ENCODE peak calls at places on chromosomes 16 and 17, in nine cellular contexts. A is hepatic stellate cell; M is SJSA1; D is fibroblast of the aortic adventitia; B is globus pallidus; Y is activated CD4-positive, alpha-beta T cell treated with anti-CD3 and anti-CD28 coated beads, Interleukin-2, amount 10 ng/mL, durations not matched to agents 7 days and 5 days; E is stimulated activated CD4-positive, alpha-beta T cell treated with anti-CD3 and anti-CD28 coated beads, Interleukin-4, amount 100 ng/mL, for 48 hours; F is GM10248; S is Calu3. X is an unnamed sample.
A peak's percentile ranks its signal among the peaks of the same experiment; 100 is the strongest.

GRCh38 chr17:39270923-39271322 is 45.2 kb upstream of the STAC2 start:
- DNase-seq in Y (no peak), M (no peak), E (no peak), F (peak; percentile 27), S (peak; percentile 72), D (peak; percentile 95), B (peak; percentile 25), A (peak; percentile 51), X (no peak)

GRCh38 chr17:79844869-79845600 is 5.8 kb upstream of the CBX4 start:
- DNase-seq in F (peak; percentile 85), D (peak; percentile 22), E (peak; percentile 34), M (no peak), S (peak; percentile 70), B (no peak), A (peak; percentile 79), Y (peak; percentile 36), X (no peak)

GRCh38 chr16:62927122-62927521 is 890.9 kb upstream of the CDH8 start:
- DNase-seq in E (no peak), D (no peak), F (no peak), A (no peak), Y (no peak), S (no peak), M (no peak), B (no peak), X (no peak)

GRCh38 chr16:6023449-6023848 is 925.9 kb upstream of the EEF2KMT start:
- DNase-seq in B (no peak), D (no peak), M (no peak), E (no peak), A (no peak), Y (no peak), F (no peak), S (no peak), X (no peak)

GRCh38 chr17:48215583-48216139 is 108.1 kb downstream of the SNX11 start:
- DNase-seq in S (peak; percentile 78), A (no peak), D (peak; percentile 59), F (no peak), Y (no peak), M (peak; percentile 68), E (no peak), B (peak; percentile 1), X (no peak)

GRCh38 chr17:4553669-4554068 is 1.5 kb downstream of the MYBBP1A start:
- DNase-seq in S (no peak), A (no peak), D (no peak), Y (no peak), M (no peak), B (no peak), E (no peak), F (no peak), X (peak; percentile 41)

GRCh38 chr17:68424188-68424587 is 33.1 kb downstream of the WIPI1 start:
- DNase-seq in B (no peak), Y (no peak), A (no peak), E (no peak), M (no peak), D (no peak), S (no peak), F (no peak), X (no peak)

GRCh38 chr17:72150632-72151460 is 30.0 kb downstream of the SOX9 start:
- DNase-seq in F (no peak), E (no peak), M (no peak), S (no peak), D (no peak), A (no peak), Y (no peak), B (peak; percentile 92), X (no peak)

GRCh38 chr17:6567528-6568185 is 11.3 kb upstream of the PITPNM3 start:
- DNase-seq in B (no peak), Y (no peak), D (peak; percentile 60), M (peak; percentile 30), S (no peak), A (no peak), E (no peak), F (peak; percentile 8), X (no peak)

GRCh38 chr17:49513616-49514373 is 18.7 kb downstream of the NGFR start:
- DNase-seq in F (no peak), A (no peak), E (no peak), D (no peak), M (no peak), S (no peak), Y (no peak), B (no peak), X (no peak)

GRCh38 chr17:49318438-49318965 is 43.5 kb downstream of the ZNF652 start:
- DNase-seq in B (no peak), S (no peak), A (no peak), Y (no peak), M (no peak), E (no peak), F (no peak), D (no peak), X (no peak)

GRCh38 chr17:2025220-2025621 is at the start of gene RTN4RL1:
- DNase-seq in Y (peak; percentile 85), E (peak; percentile 54), M (no peak), B (no peak), S (peak; percentile 27), A (no peak), D (peak; percentile 52), F (peak; percentile 62), X (no peak)

GRCh38 chr17:5610956-5611355 is 26.6 kb upstream of the NLRP1 start:
- DNase-seq in B (no peak), Y (no peak), E (no peak), D (no peak), F (no peak), M (no peak), S (no peak), A (no peak), X (peak; percentile 66)

GRCh38 chr17:13160281-13160680 is 142.5 kb upstream of the ELAC2 start:
- DNase-seq in D (no peak), A (no peak), F (no peak), E (no peak), S (no peak), M (no peak), Y (no peak), B (no peak), X (no peak)

GRCh38 chr17:82024859-82025258 is 1.8 kb downstream of the LRRC45 start:
- DNase-seq in B (no peak), E (no peak), Y (no peak), F (no peak), M (no peak), D (no peak), A (no peak), S (no peak), X (no peak)

GRCh38 chr17:5595831-5596230 is 11.5 kb upstream of the NLRP1 start:
- DNase-seq in E (no peak), B (no peak), S (no peak), F (no peak), M (peak; percentile 18), D (no peak), Y (no peak), A (no peak), X (no peak)

GRCh38 chr16:50021509-50021908 is 3.5 kb upstream of the CNEP1R1 start:
- DNase-seq in B (no peak), M (no peak), S (no peak), Y (no peak), A (no peak), F (no peak), D (no peak), E (no peak), X (no peak)

GRCh38 chr17:74865504-74866197 is 6.0 kb upstream of the GRIN2C start:
- DNase-seq in S (peak; percentile 20), D (no peak), A (no peak), B (no peak), Y (no peak), E (no peak), M (no peak), F (no peak), X (no peak)

GRCh38 chr16:57863434-57864160 is 61.3 kb upstream of the KIFC3 start:
- DNase-seq in Y (no peak), B (peak; percentile 79), D (peak; percentile 86), F (no peak), E (no peak), A (peak; percentile 58), M (peak; percentile 71), S (peak; percentile 75), X (no peak)

GRCh38 chr16:3646348-3646920 is 8.1 kb upstream of the DNASE1 start:
- DNase-seq in F (peak; percentile 13), S (peak; percentile 78), D (no peak), E (no peak), M (peak; percentile 40), Y (no peak), A (no peak), B (no peak), X (no peak)

X was measured in CD14-positive monocyte.